ENCODE peak calls at places on chromosome 3, in eight cellular contexts. One of them, this sample, is unnamed.

GRCh38 chr3:177034850-177035475 is 162.3 kb downstream of the TBL1XR1 start:
- DNase-seq in HCT116: no peak
- DNase-seq in fibroblast of mammary gland: no peak
- DNase-seq in heart left ventricle: no peak
- DNase-seq in DND-41: no peak
- DNase-seq in A549: no peak
- DNase-seq in cardiac fibroblast: no peak
- DNase-seq in HFF-Myc: no peak
- DNase-seq in this sample: no peak

GRCh38 chr3:13470894-13471574 is 9.1 kb upstream of the HDAC11 start:
- DNase-seq in HCT116: no peak
- DNase-seq in fibroblast of mammary gland: no peak
- DNase-seq in heart left ventricle: no peak
- DNase-seq in DND-41: no peak
- DNase-seq in A549: peak
- DNase-seq in cardiac fibroblast: no peak
- DNase-seq in HFF-Myc: no peak
- DNase-seq in this sample: no peak

GRCh38 chr3:46733026-46733800 is 15.5 kb upstream of the PRSS50 start:
- DNase-seq in HCT116: no peak
- DNase-seq in fibroblast of mammary gland: peak
- DNase-seq in heart left ventricle: no peak
- DNase-seq in DND-41: no peak
- DNase-seq in A549: peak
- DNase-seq in cardiac fibroblast: peak
- DNase-seq in HFF-Myc: no peak
- DNase-seq in this sample: peak

GRCh38 chr3:64651791-64652241 is 36.0 kb downstream of the ADAMTS9 start:
- DNase-seq in HCT116: no peak
- DNase-seq in fibroblast of mammary gland: no peak
- DNase-seq in heart left ventricle: no peak
- DNase-seq in DND-41: no peak
- DNase-seq in A549: no peak
- DNase-seq in cardiac fibroblast: peak
- DNase-seq in HFF-Myc: no peak
- DNase-seq in this sample: peak

GRCh38 chr3:63909431-63909830 is 2.8 kb downstream of the SCAANT1 start:
- DNase-seq in HCT116: no peak
- DNase-seq in fibroblast of mammary gland: peak
- DNase-seq in heart left ventricle: no peak
- DNase-seq in DND-41: no peak
- DNase-seq in A549: no peak
- DNase-seq in cardiac fibroblast: peak
- DNase-seq in HFF-Myc: no peak
- DNase-seq in this sample: no peak

GRCh38 chr3:101999177-101999778 is 150.0 kb downstream of the NFKBIZ start:
- DNase-seq in HCT116: no peak
- DNase-seq in fibroblast of mammary gland: no peak
- DNase-seq in heart left ventricle: no peak
- DNase-seq in DND-41: no peak
- DNase-seq in A549: no peak
- DNase-seq in cardiac fibroblast: no peak
- DNase-seq in HFF-Myc: no peak
- DNase-seq in this sample: no peak

GRCh38 chr3:48656841-48657281 is 5.8 kb downstream of the CELSR3 start:
- DNase-seq in HCT116: no peak
- DNase-seq in fibroblast of mammary gland: no peak
- DNase-seq in heart left ventricle: no peak
- DNase-seq in DND-41: no peak
- DNase-seq in A549: no peak
- DNase-seq in cardiac fibroblast: peak
- DNase-seq in HFF-Myc: no peak
- DNase-seq in this sample: no peak

GRCh38 chr3:11690863-11691833 is 47.4 kb upstream of the VGLL4 start:
- DNase-seq in HCT116: no peak
- DNase-seq in fibroblast of mammary gland: no peak
- DNase-seq in heart left ventricle: no peak
- DNase-seq in DND-41: no peak
- DNase-seq in A549: no peak
- DNase-seq in cardiac fibroblast: peak
- DNase-seq in HFF-Myc: no peak
- DNase-seq in this sample: peak

GRCh38 chr3:157104521-157104920 is 55.4 kb downstream of the CCNL1 start:
- DNase-seq in HCT116: no peak
- DNase-seq in fibroblast of mammary gland: peak
- DNase-seq in heart left ventricle: no peak
- DNase-seq in DND-41: no peak
- DNase-seq in A549: no peak
- DNase-seq in cardiac fibroblast: no peak
- DNase-seq in HFF-Myc: no peak
- DNase-seq in this sample: no peak

GRCh38 chr3:126270145-126270811 is 86.9 kb downstream of the KLF15 start:
- DNase-seq in HCT116: no peak
- DNase-seq in fibroblast of mammary gland: peak
- DNase-seq in heart left ventricle: peak
- DNase-seq in DND-41: no peak
- DNase-seq in A549: no peak
- DNase-seq in cardiac fibroblast: peak
- DNase-seq in HFF-Myc: no peak
- DNase-seq in this sample: no peak

GRCh38 chr3:18425641-18426403 is 683 bp upstream of the SATB1 start:
- DNase-seq in HCT116: no peak
- DNase-seq in fibroblast of mammary gland: no peak
- DNase-seq in heart left ventricle: peak
- DNase-seq in DND-41: peak
- DNase-seq in A549: no peak
- DNase-seq in cardiac fibroblast: peak
- DNase-seq in HFF-Myc: no peak
- DNase-seq in this sample: no peak

GRCh38 chr3:66593978-66594377 is 93.2 kb upstream of the LRIG1 start:
- DNase-seq in HCT116: peak
- DNase-seq in fibroblast of mammary gland: peak
- DNase-seq in heart left ventricle: no peak
- DNase-seq in DND-41: no peak
- DNase-seq in A549: peak
- DNase-seq in cardiac fibroblast: peak
- DNase-seq in HFF-Myc: peak
- DNase-seq in this sample: no peak

GRCh38 chr3:98540346-98540745 is 8.6 kb downstream of the GPR15 start:
- DNase-seq in HCT116: no peak
- DNase-seq in fibroblast of mammary gland: no peak
- DNase-seq in heart left ventricle: no peak
- DNase-seq in DND-41: no peak
- DNase-seq in A549: no peak
- DNase-seq in cardiac fibroblast: no peak
- DNase-seq in HFF-Myc: no peak
- DNase-seq in this sample: no peak

GRCh38 chr3:55870576-55870975 is 383.5 kb upstream of the WNT5A start:
- DNase-seq in HCT116: no peak
- DNase-seq in fibroblast of mammary gland: no peak
- DNase-seq in heart left ventricle: no peak
- DNase-seq in DND-41: no peak
- DNase-seq in A549: no peak
- DNase-seq in cardiac fibroblast: no peak
- DNase-seq in HFF-Myc: no peak
- DNase-seq in this sample: no peak

GRCh38 chr3:129366312-129366831 is 62.1 kb downstream of the EFCAB12 start:
- DNase-seq in HCT116: no peak
- DNase-seq in fibroblast of mammary gland: no peak
- DNase-seq in heart left ventricle: no peak
- DNase-seq in DND-41: no peak
- DNase-seq in A549: no peak
- DNase-seq in cardiac fibroblast: no peak
- DNase-seq in HFF-Myc: no peak
- DNase-seq in this sample: no peak

GRCh38 chr3:196210673-196211556 is at the start of gene ZDHHC19:
- DNase-seq in HCT116: no peak
- DNase-seq in fibroblast of mammary gland: no peak
- DNase-seq in heart left ventricle: no peak
- DNase-seq in DND-41: no peak
- DNase-seq in A549: no peak
- DNase-seq in cardiac fibroblast: no peak
- DNase-seq in HFF-Myc: no peak
- DNase-seq in this sample: no peak

GRCh38 chr3:195736866-195737490 is 16.2 kb downstream of the MUC20 start:
- DNase-seq in HCT116: no peak
- DNase-seq in fibroblast of mammary gland: no peak
- DNase-seq in heart left ventricle: no peak
- DNase-seq in DND-41: no peak
- DNase-seq in A549: no peak
- DNase-seq in cardiac fibroblast: no peak
- DNase-seq in HFF-Myc: no peak
- DNase-seq in this sample: no peak

GRCh38 chr3:143775401-143775970 is 72.8 kb downstream of the SLC9A9 start:
- DNase-seq in HCT116: peak
- DNase-seq in fibroblast of mammary gland: peak
- DNase-seq in heart left ventricle: no peak
- DNase-seq in DND-41: peak
- DNase-seq in A549: peak
- DNase-seq in cardiac fibroblast: peak
- DNase-seq in HFF-Myc: peak
- DNase-seq in this sample: no peak

GRCh38 chr3:9715127-9715526 is 11.5 kb downstream of the CPNE9 start:
- DNase-seq in HCT116: peak
- DNase-seq in fibroblast of mammary gland: no peak
- DNase-seq in heart left ventricle: no peak
- DNase-seq in DND-41: no peak
- DNase-seq in A549: no peak
- DNase-seq in cardiac fibroblast: no peak
- DNase-seq in HFF-Myc: no peak
- DNase-seq in this sample: peak

GRCh38 chr3:195774917-195775316 is 36.8 kb downstream of the MUC4 start:
- DNase-seq in HCT116: peak
- DNase-seq in fibroblast of mammary gland: peak
- DNase-seq in heart left ventricle: peak
- DNase-seq in DND-41: peak
- DNase-seq in A549: peak
- DNase-seq in cardiac fibroblast: peak
- DNase-seq in HFF-Myc: no peak
- DNase-seq in this sample: peak

GRCh38 chr3:77039606-77040553 is at the start of gene ROBO2:
- DNase-seq in HCT116: no peak
- DNase-seq in fibroblast of mammary gland: no peak
- DNase-seq in heart left ventricle: no peak
- DNase-seq in DND-41: no peak
- DNase-seq in A549: no peak
- DNase-seq in cardiac fibroblast: peak
- DNase-seq in HFF-Myc: no peak
- DNase-seq in this sample: peak
- H3K4me3 ChIP-seq in HCT116: no peak
- H3K4me3 ChIP-seq in fibroblast of mammary gland: no peak
- H3K4me3 ChIP-seq in heart left ventricle: peak
- H3K4me3 ChIP-seq in DND-41: no peak
- H3K4me3 ChIP-seq in A549: peak
- H3K4me3 ChIP-seq in cardiac fibroblast: peak
- H3K4me3 ChIP-seq in HFF-Myc: peak
- H3K4me3 ChIP-seq in this sample: peak

DNA sequence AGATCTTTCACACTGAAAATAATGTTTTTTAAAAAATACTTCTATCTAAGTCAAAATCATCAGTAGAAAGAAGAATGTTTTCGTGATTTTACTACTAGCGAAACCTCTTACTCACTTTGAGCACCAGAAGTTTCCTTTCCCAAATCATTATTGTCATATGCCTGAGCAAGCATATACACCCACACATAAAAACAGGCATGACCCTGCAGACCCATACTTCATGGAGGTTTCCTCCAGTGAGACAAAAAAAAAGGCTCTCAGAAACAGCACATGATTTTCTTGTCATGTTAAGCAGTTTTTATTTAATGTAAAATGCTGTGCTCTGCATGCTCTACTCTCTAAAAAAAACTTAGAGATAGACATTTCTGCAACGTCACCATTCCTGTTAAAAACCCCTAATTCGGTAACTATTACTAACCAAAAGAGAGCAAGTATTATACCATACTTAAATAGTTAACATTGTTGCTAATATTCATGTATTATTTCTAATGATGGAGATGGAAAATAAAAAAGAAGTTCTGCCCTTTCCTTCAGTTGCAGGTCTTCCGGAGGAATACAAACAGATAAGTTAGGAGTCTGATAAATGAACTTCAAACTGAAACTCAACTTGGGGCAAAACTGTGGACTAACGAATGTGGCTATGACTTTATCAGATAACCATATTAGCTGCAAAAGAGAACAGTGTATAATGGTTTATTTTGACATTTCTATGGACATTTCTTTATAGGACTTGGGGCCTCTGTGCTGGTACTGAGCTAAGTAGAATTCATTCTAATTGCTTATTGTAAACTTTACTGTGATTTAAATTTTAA is 15.9 kb downstream of the CD200R1 start:
- DNase-seq in HCT116: no peak
- DNase-seq in fibroblast of mammary gland: no peak
- DNase-seq in heart left ventricle: no peak
- DNase-seq in DND-41: no peak
- DNase-seq in A549: no peak
- DNase-seq in cardiac fibroblast: no peak
- DNase-seq in HFF-Myc: no peak
- DNase-seq in this sample: no peak
- H3K4me3 ChIP-seq in HCT116: no peak
- H3K4me3 ChIP-seq in fibroblast of mammary gland: no peak
- H3K4me3 ChIP-seq in heart left ventricle: no peak
- H3K4me3 ChIP-seq in DND-41: no peak
- H3K4me3 ChIP-seq in A549: no peak
- H3K4me3 ChIP-seq in cardiac fibroblast: no peak
- H3K4me3 ChIP-seq in HFF-Myc: no peak
- H3K4me3 ChIP-seq in this sample: no peak

DNA sequence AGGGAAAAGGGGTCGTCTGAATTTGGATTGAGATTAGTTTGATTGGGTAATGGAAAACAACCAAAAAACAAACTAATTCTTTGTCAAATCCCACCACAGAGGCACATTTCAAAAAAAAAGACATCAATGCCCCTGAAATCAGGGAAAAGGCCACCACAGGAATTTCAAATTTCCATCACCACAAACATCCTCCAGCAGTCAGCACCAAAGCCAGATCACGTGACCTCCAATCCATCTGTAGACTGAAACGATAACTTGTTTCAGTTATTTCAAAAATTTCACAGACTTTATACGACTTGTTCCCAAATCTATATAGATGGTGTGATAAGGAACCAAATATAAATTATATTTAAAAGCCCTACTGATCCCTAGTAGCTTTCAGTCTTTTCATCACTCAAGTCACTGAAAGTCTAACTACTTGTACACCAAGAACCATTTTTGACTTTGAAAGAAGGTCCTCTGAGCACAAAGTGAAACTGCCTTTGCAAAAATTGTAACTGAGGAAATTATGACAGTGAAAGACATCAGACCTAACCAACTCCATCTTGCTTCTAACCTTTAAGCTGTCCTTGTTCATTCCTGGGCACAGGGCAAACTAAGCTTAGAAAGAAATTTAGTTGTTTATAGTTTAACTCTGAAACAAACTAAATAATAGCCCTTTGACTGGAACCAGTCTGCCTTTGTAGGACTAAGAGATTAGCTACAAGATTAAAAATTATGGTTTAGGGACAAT is 48.1 kb upstream of the PLCL2 start:
- DNase-seq in HCT116: no peak
- DNase-seq in fibroblast of mammary gland: no peak
- DNase-seq in heart left ventricle: no peak
- DNase-seq in DND-41: no peak
- DNase-seq in A549: no peak
- DNase-seq in cardiac fibroblast: peak
- DNase-seq in HFF-Myc: no peak
- DNase-seq in this sample: no peak
- H3K4me3 ChIP-seq in HCT116: no peak
- H3K4me3 ChIP-seq in fibroblast of mammary gland: no peak
- H3K4me3 ChIP-seq in heart left ventricle: no peak
- H3K4me3 ChIP-seq in DND-41: no peak
- H3K4me3 ChIP-seq in A549: no peak
- H3K4me3 ChIP-seq in cardiac fibroblast: no peak
- H3K4me3 ChIP-seq in HFF-Myc: no peak
- H3K4me3 ChIP-seq in this sample: no peak

GRCh38 chr3:23952646-23953045 is 7.6 kb downstream of the NR1D2 start:
- DNase-seq in HCT116: no peak
- DNase-seq in fibroblast of mammary gland: peak
- DNase-seq in heart left ventricle: no peak
- DNase-seq in DND-41: peak
- DNase-seq in A549: no peak
- DNase-seq in cardiac fibroblast: peak
- DNase-seq in HFF-Myc: no peak
- DNase-seq in this sample: no peak
- H3K4me3 ChIP-seq in HCT116: no peak
- H3K4me3 ChIP-seq in fibroblast of mammary gland: no peak
- H3K4me3 ChIP-seq in heart left ventricle: no peak
- H3K4me3 ChIP-seq in DND-41: no peak
- H3K4me3 ChIP-seq in A549: no peak
- H3K4me3 ChIP-seq in cardiac fibroblast: no peak
- H3K4me3 ChIP-seq in HFF-Myc: no peak
- H3K4me3 ChIP-seq in this sample: no peak

This sample was measured in endodermal cell.